ENCODE peak calls at places on chromosomes 7 and 10, in five cellular contexts. Z is sigmoid colon; G is NCI-H146; V is stimulated activated naive CD4-positive, alpha-beta T cell; U is CD8-positive, alpha-beta memory T cell. A is an unnamed sample.
A peak's percentile ranks its signal among the peaks of the same experiment; 100 is the strongest.

GRCh38 chr7:131843862-131844261 is 287.4 kb upstream of the PODXL start:
- DNase-seq in U (no peak), G (no peak), Z (peak; percentile 77), V (no peak), A (peak; percentile 46)

GRCh38 chr7:116315293-116315692 is 105.0 kb downstream of the TES start:
- DNase-seq in V (no peak), Z (no peak), G (no peak), U (no peak), A (peak; percentile 43)

GRCh38 chr7:155829796-155830470 is 17.7 kb upstream of the SHH start:
- DNase-seq in G (no peak), U (no peak), V (no peak), Z (no peak), A (no peak)

GRCh38 chr10:64537931-64538330 is 1016.7 kb downstream of the REEP3 start:
- DNase-seq in U (no peak), V (no peak), G (no peak), Z (no peak), A (no peak)

GRCh38 chr7:91929463-91929862 is 11.2 kb upstream of the AKAP9 start:
- DNase-seq in V (no peak), G (no peak), U (no peak), Z (no peak), A (no peak)

GRCh38 chr10:97427571-97428179 is 1.7 kb downstream of the PGAM1 start:
- DNase-seq in G (no peak), U (no peak), V (no peak), Z (no peak), A (peak; percentile 50)

GRCh38 chr10:87798082-87798481 is 19.9 kb downstream of the ATAD1 start:
- DNase-seq in U (no peak), G (no peak), Z (no peak), V (no peak), A (no peak)

GRCh38 chr7:22565315-22565811 is 65.4 kb upstream of the STEAP1B start:
- DNase-seq in U (no peak), Z (no peak), G (no peak), V (no peak), A (no peak)

GRCh38 chr7:31043035-31043434 is 9.1 kb upstream of the ADCYAP1R1 start:
- DNase-seq in Z (no peak), G (no peak), U (no peak), V (no peak), A (no peak)

GRCh38 chr7:112168915-112169314 is 37.3 kb downstream of the DOCK4 start:
- DNase-seq in G (no peak), Z (no peak), U (no peak), V (no peak), A (no peak)

GRCh38 chr7:101792051-101792651 is 25.3 kb upstream of the CUX1 start:
- DNase-seq in U (no peak), Z (peak; percentile 86), V (no peak), G (no peak), A (peak; percentile 44)

GRCh38 chr7:101911800-101912705 is 94.6 kb downstream of the CUX1 start:
- DNase-seq in Z (peak; percentile 97), U (no peak), V (no peak), G (no peak), A (peak; percentile 62)

GRCh38 chr7:26356929-26357792 is 65.5 kb downstream of the SNX10 start:
- DNase-seq in U (no peak), G (no peak), V (no peak), Z (no peak), A (no peak)

GRCh38 chr7:2233876-2234275 is 1.1 kb upstream of the MAD1L1 start:
- DNase-seq in G (no peak), U (no peak), V (no peak), Z (no peak), A (no peak)

GRCh38 chr7:131244259-131244852 is 83.3 kb upstream of the MKLN1 start:
- DNase-seq in V (no peak), G (peak; percentile 10), U (no peak), Z (peak; percentile 81), A (no peak)

GRCh38 chr7:5646846-5647245 is 134.6 kb downstream of the RNF216 start:
- DNase-seq in V (no peak), G (no peak), U (no peak), Z (no peak), A (no peak)

GRCh38 chr10:114052255-114052654 is 8.6 kb downstream of the ADRB1 start:
- DNase-seq in V (no peak), U (no peak), G (no peak), Z (no peak), A (no peak)

A was measured in left cardiac atrium.